ENCODE peak calls at places on chromosomes 13 and 19, in seven cellular contexts. One of them, this sample, is unnamed.

GRCh38 chr19:41428481-41428859 is 1.3 kb upstream of the B3GNT8 start:
- DNase-seq in NCI-H526 treated with DMSO at 0.1 percent for 48 hours: no peak
- DNase-seq in fibroblast of pulmonary artery: no peak
- DNase-seq in ACHN: no peak
- DNase-seq in NAMALWA: no peak
- DNase-seq in gastrocnemius medialis: no peak
- DNase-seq in lower leg skin: no peak
- DNase-seq in this sample: no peak

GRCh38 chr13:110209950-110210603 is 96.9 kb downstream of the COL4A1 start:
- DNase-seq in NCI-H526 treated with DMSO at 0.1 percent for 48 hours: no peak
- DNase-seq in fibroblast of pulmonary artery: no peak
- DNase-seq in ACHN: no peak
- DNase-seq in NAMALWA: no peak
- DNase-seq in gastrocnemius medialis: no peak
- DNase-seq in lower leg skin: no peak
- DNase-seq in this sample: no peak

GRCh38 chr19:45395524-45396388 is 9.1 kb downstream of the PPP1R13L start:
- DNase-seq in NCI-H526 treated with DMSO at 0.1 percent for 48 hours: no peak
- DNase-seq in fibroblast of pulmonary artery: no peak
- DNase-seq in ACHN: no peak
- DNase-seq in NAMALWA: no peak
- DNase-seq in gastrocnemius medialis: no peak
- DNase-seq in lower leg skin: no peak
- DNase-seq in this sample: no peak

GRCh38 chr19:42471554-42472249 is 29.0 kb upstream of the CXCL17 start:
- DNase-seq in NCI-H526 treated with DMSO at 0.1 percent for 48 hours: no peak
- DNase-seq in fibroblast of pulmonary artery: peak
- DNase-seq in ACHN: no peak
- DNase-seq in NAMALWA: no peak
- DNase-seq in gastrocnemius medialis: no peak
- DNase-seq in lower leg skin: no peak
- DNase-seq in this sample: no peak

GRCh38 chr13:99496322-99497142 is 4.7 kb upstream of the TM9SF2 start:
- DNase-seq in NCI-H526 treated with DMSO at 0.1 percent for 48 hours: no peak
- DNase-seq in fibroblast of pulmonary artery: peak
- DNase-seq in ACHN: peak
- DNase-seq in NAMALWA: peak
- DNase-seq in gastrocnemius medialis: peak
- DNase-seq in lower leg skin: peak
- DNase-seq in this sample: no peak

GRCh38 chr13:79995334-79995733 is 345.6 kb downstream of the SPRY2 start:
- DNase-seq in NCI-H526 treated with DMSO at 0.1 percent for 48 hours: no peak
- DNase-seq in fibroblast of pulmonary artery: peak
- DNase-seq in ACHN: peak
- DNase-seq in NAMALWA: no peak
- DNase-seq in gastrocnemius medialis: no peak
- DNase-seq in lower leg skin: no peak
- DNase-seq in this sample: no peak

GRCh38 chr13:72437458-72437857 is 290.0 kb downstream of the MZT1 start:
- DNase-seq in NCI-H526 treated with DMSO at 0.1 percent for 48 hours: no peak
- DNase-seq in fibroblast of pulmonary artery: peak
- DNase-seq in ACHN: no peak
- DNase-seq in NAMALWA: no peak
- DNase-seq in gastrocnemius medialis: no peak
- DNase-seq in lower leg skin: no peak
- DNase-seq in this sample: no peak

GRCh38 chr13:94157705-94158218 is 321.7 kb downstream of the DCT start:
- DNase-seq in NCI-H526 treated with DMSO at 0.1 percent for 48 hours: no peak
- DNase-seq in fibroblast of pulmonary artery: peak
- DNase-seq in ACHN: no peak
- DNase-seq in NAMALWA: no peak
- DNase-seq in gastrocnemius medialis: peak
- DNase-seq in lower leg skin: peak
- DNase-seq in this sample: no peak

GRCh38 chr13:41554626-41555386 is 97.5 kb downstream of the RGCC start:
- DNase-seq in NCI-H526 treated with DMSO at 0.1 percent for 48 hours: no peak
- DNase-seq in fibroblast of pulmonary artery: no peak
- DNase-seq in ACHN: no peak
- DNase-seq in NAMALWA: peak
- DNase-seq in gastrocnemius medialis: no peak
- DNase-seq in lower leg skin: no peak
- DNase-seq in this sample: no peak

GRCh38 chr19:4061683-4062575 is 4.8 kb downstream of the ZBTB7A start:
- DNase-seq in NCI-H526 treated with DMSO at 0.1 percent for 48 hours: no peak
- DNase-seq in fibroblast of pulmonary artery: no peak
- DNase-seq in ACHN: no peak
- DNase-seq in NAMALWA: no peak
- DNase-seq in gastrocnemius medialis: no peak
- DNase-seq in lower leg skin: no peak
- DNase-seq in this sample: peak

GRCh38 chr19:40596608-40597328 is 4.4 kb upstream of the LTBP4 start:
- DNase-seq in NCI-H526 treated with DMSO at 0.1 percent for 48 hours: no peak
- DNase-seq in fibroblast of pulmonary artery: peak
- DNase-seq in ACHN: peak
- DNase-seq in NAMALWA: no peak
- DNase-seq in gastrocnemius medialis: no peak
- DNase-seq in lower leg skin: no peak
- DNase-seq in this sample: peak

GRCh38 chr19:44875666-44876418 is 15.2 kb upstream of the TOMM40 start:
- DNase-seq in NCI-H526 treated with DMSO at 0.1 percent for 48 hours: no peak
- DNase-seq in fibroblast of pulmonary artery: peak
- DNase-seq in ACHN: no peak
- DNase-seq in NAMALWA: no peak
- DNase-seq in gastrocnemius medialis: no peak
- DNase-seq in lower leg skin: no peak
- DNase-seq in this sample: no peak

GRCh38 chr13:75550159-75550567 is 572 bp downstream of the UCHL3 start:
- DNase-seq in NCI-H526 treated with DMSO at 0.1 percent for 48 hours: peak
- DNase-seq in fibroblast of pulmonary artery: peak
- DNase-seq in ACHN: peak
- DNase-seq in NAMALWA: peak
- DNase-seq in gastrocnemius medialis: no peak
- DNase-seq in lower leg skin: no peak
- DNase-seq in this sample: no peak

GRCh38 chr13:73167046-73167820 is 108.4 kb downstream of the KLF5 start:
- DNase-seq in NCI-H526 treated with DMSO at 0.1 percent for 48 hours: no peak
- DNase-seq in fibroblast of pulmonary artery: no peak
- DNase-seq in ACHN: no peak
- DNase-seq in NAMALWA: no peak
- DNase-seq in gastrocnemius medialis: no peak
- DNase-seq in lower leg skin: no peak
- DNase-seq in this sample: no peak

GRCh38 chr19:55080915-55081772 is 5.5 kb downstream of the EPS8L1 start:
- DNase-seq in NCI-H526 treated with DMSO at 0.1 percent for 48 hours: peak
- DNase-seq in fibroblast of pulmonary artery: peak
- DNase-seq in ACHN: no peak
- DNase-seq in NAMALWA: peak
- DNase-seq in gastrocnemius medialis: peak
- DNase-seq in lower leg skin: peak
- DNase-seq in this sample: no peak

GRCh38 chr13:40568672-40569350 is 97.6 kb downstream of the FOXO1 start:
- DNase-seq in NCI-H526 treated with DMSO at 0.1 percent for 48 hours: no peak
- DNase-seq in fibroblast of pulmonary artery: peak
- DNase-seq in ACHN: no peak
- DNase-seq in NAMALWA: no peak
- DNase-seq in gastrocnemius medialis: no peak
- DNase-seq in lower leg skin: no peak
- DNase-seq in this sample: no peak

GRCh38 chr13:113729329-113730019 is 29.6 kb upstream of the TMEM255B start:
- DNase-seq in NCI-H526 treated with DMSO at 0.1 percent for 48 hours: peak
- DNase-seq in fibroblast of pulmonary artery: no peak
- DNase-seq in ACHN: no peak
- DNase-seq in NAMALWA: no peak
- DNase-seq in gastrocnemius medialis: no peak
- DNase-seq in lower leg skin: no peak
- DNase-seq in this sample: no peak

GRCh38 chr19:41350735-41351338 is 2.9 kb downstream of the TGFB1 start:
- DNase-seq in NCI-H526 treated with DMSO at 0.1 percent for 48 hours: no peak
- DNase-seq in fibroblast of pulmonary artery: no peak
- DNase-seq in ACHN: no peak
- DNase-seq in NAMALWA: no peak
- DNase-seq in gastrocnemius medialis: no peak
- DNase-seq in lower leg skin: no peak
- DNase-seq in this sample: no peak

GRCh38 chr19:38039966-38040365 is 133.0 kb downstream of the SIPA1L3 start:
- DNase-seq in NCI-H526 treated with DMSO at 0.1 percent for 48 hours: no peak
- DNase-seq in fibroblast of pulmonary artery: peak
- DNase-seq in ACHN: no peak
- DNase-seq in NAMALWA: no peak
- DNase-seq in gastrocnemius medialis: no peak
- DNase-seq in lower leg skin: no peak
- DNase-seq in this sample: no peak

This sample was measured in coronary artery.